ENCODE peak calls at places on chromosomes 13 and 19, in ten cellular contexts. B is psoas muscle; R is thyroid gland; E is right cardiac atrium; K is IMR-90; A is colonic mucosa; S is aorta; W is CD4-positive, CD25-positive, alpha-beta regulatory T cell; L is mammary epithelial cell; N is lower lobe of right lung. U is an unnamed sample. For H3K27me3, the result is how much of the 10 kb centered on the place peaks cover.

GRCh38 chr13:29411493-29411892 is 184.0 kb downstream of the SLC7A1 start:
- DNase-seq in W (no peak), S (no peak), N (no peak), R (no peak), B (no peak), A (no peak), E (no peak), K (no peak), L (no peak), U (no peak)

GRCh38 chr13:30848332-30849027 is 57.6 kb upstream of the MEDAG start:
- DNase-seq in B (no peak), W (no peak), L (no peak), S (no peak), K (no peak), N (no peak), R (no peak), E (no peak), A (no peak), U (no peak)

GRCh38 chr13:30572859-30573275 is 44.9 kb upstream of the USPL1 start:
- DNase-seq in R (no peak), A (no peak), S (no peak), E (no peak), L (peak), W (no peak), N (no peak), B (no peak), K (peak), U (no peak)

GRCh38 chr13:114149774-114150740 is 17.6 kb upstream of the RASA3 start:
- DNase-seq in L (no peak), R (no peak), E (no peak), S (no peak), N (no peak), B (no peak), A (no peak), K (no peak), W (no peak), U (peak)

GRCh38 chr19:14404322-14404721 is 14.8 kb downstream of the DDX39A start:
- DNase-seq in S (no peak), L (no peak), N (no peak), A (no peak), E (no peak), B (no peak), K (no peak), W (no peak), R (peak), U (no peak)

GRCh38 chr13:31846182-31846938 is 107.0 kb downstream of the RXFP2 start:
- DNase-seq in S (peak), E (peak), R (peak), L (peak), K (peak), A (peak), W (peak), N (peak), B (peak), U (peak)

GRCh38 chr19:45953676-45954075 is 20.0 kb downstream of the NOVA2 start:
- DNase-seq in L (peak), A (no peak), S (no peak), N (no peak), R (no peak), B (no peak), E (no peak), K (no peak), W (no peak), U (no peak)

GRCh38 chr19:38669532-38669931 is 22.1 kb downstream of the ACTN4 start:
- DNase-seq in W (no peak), B (no peak), A (no peak), K (no peak), L (no peak), S (no peak), R (no peak), N (no peak), E (peak), U (no peak)

GRCh38 chr13:26589754-26590153 is 32.3 kb downstream of the WASF3 start:
- DNase-seq in A (no peak), R (peak), S (no peak), W (no peak), B (no peak), L (no peak), E (peak), K (peak), N (no peak), U (no peak)

GRCh38 chr13:82947121-82948077 is 934.9 kb downstream of the SLITRK1 start:
- DNase-seq in A (no peak), R (no peak), W (no peak), B (no peak), E (no peak), N (no peak), S (no peak), L (peak), K (peak), U (no peak)

GRCh38 chr13:110197041-110197440 is 109.9 kb downstream of the COL4A1 start:
- DNase-seq in N (no peak), L (no peak), R (no peak), B (no peak), E (no peak), K (peak), A (no peak), S (no peak), W (no peak), U (no peak)

GRCh38 chr13:28463481-28463880 is 31.4 kb downstream of the FLT1 start:
- DNase-seq in N (no peak), K (peak), A (no peak), L (no peak), W (no peak), R (no peak), E (no peak), B (no peak), S (no peak), U (no peak)

GRCh38 chr13:29786698-29787097 is 63.7 kb downstream of the UBL3 start:
- DNase-seq in N (no peak), A (no peak), R (no peak), K (no peak), S (no peak), W (no peak), E (no peak), B (no peak), L (no peak), U (no peak)

GRCh38 chr13:112106467-112107141 is 39.7 kb downstream of the SOX1 start:
- DNase-seq in W (no peak), N (no peak), E (no peak), S (peak), B (no peak), K (no peak), A (no peak), L (no peak), R (peak), U (peak)

GRCh38 chr13:91572944-91573535 is 174.6 kb downstream of the GPC5 start:
- DNase-seq in A (no peak), B (no peak), K (peak), N (no peak), L (no peak), S (no peak), E (no peak), R (no peak), W (no peak), U (no peak)

GRCh38 chr13:90365130-90365529 is 982.4 kb upstream of the MIR17HG start:
- DNase-seq in K (no peak), R (no peak), B (no peak), A (no peak), W (no peak), L (peak), E (no peak), S (no peak), N (no peak), U (no peak)

GRCh38 chr13:47230155-47230554 is 333.3 kb upstream of the HTR2A start:
- DNase-seq in A (no peak), N (no peak), W (no peak), L (no peak), E (no peak), S (no peak), K (no peak), B (no peak), R (no peak), U (no peak)

GRCh38 chr13:31968473-31968872 is 63.1 kb upstream of the FRY start:
- DNase-seq in K (no peak), N (no peak), B (no peak), L (no peak), W (no peak), A (peak), R (no peak), S (no peak), E (no peak), U (no peak)

GRCh38 chr19:43439183-43440063 is 24.7 kb downstream of the TEX101 start:
- DNase-seq in A (no peak), S (no peak), B (no peak), E (peak), W (peak), R (no peak), K (no peak), L (peak), N (no peak), U (no peak)

GRCh38 chr13:109323338-109323737 is 463.0 kb downstream of the IRS2 start:
- DNase-seq in W (no peak), R (no peak), L (no peak), N (no peak), S (no peak), A (no peak), B (no peak), K (no peak), E (no peak), U (no peak)

GRCh38 chr13:36251528-36251927 is 37.2 kb upstream of the SOHLH2 start:
- DNase-seq in W (no peak), B (no peak), K (no peak), N (no peak), R (no peak), E (no peak), A (no peak), L (no peak), S (no peak), U (no peak)

GRCh38 chr13:44068737-44069136 is 189.0 kb downstream of the LACC1 start:
- DNase-seq in S (no peak), K (peak), N (no peak), A (no peak), W (no peak), L (peak), E (no peak), R (no peak), B (no peak), U (no peak)

GRCh38 chr19:1045247-1045603 is 5.3 kb downstream of the ABCA7 start:
- DNase-seq in S (no peak), B (peak), A (peak), R (no peak), K (no peak), L (peak), E (no peak), W (peak), N (no peak), U (no peak)

GRCh38 chr13:72677431-72677830 is 50.0 kb downstream of the MZT1 start:
- DNase-seq in S (no peak), K (no peak), N (no peak), W (no peak), A (no peak), B (no peak), R (no peak), E (no peak), L (no peak), U (no peak)

GRCh38 chr19:17214531-17215124 is 529 bp upstream of the USE1 start:
- DNase-seq in S (no peak), B (no peak), L (no peak), W (no peak), A (no peak), R (no peak), E (peak), K (no peak), N (no peak), U (no peak)
- H3K27me3 ChIP-seq in S (under half), B (under half), L (under half), W (under half), A (under half), R (under half), E (under half), K (under half), N (under half), U (under half)

DNA sequence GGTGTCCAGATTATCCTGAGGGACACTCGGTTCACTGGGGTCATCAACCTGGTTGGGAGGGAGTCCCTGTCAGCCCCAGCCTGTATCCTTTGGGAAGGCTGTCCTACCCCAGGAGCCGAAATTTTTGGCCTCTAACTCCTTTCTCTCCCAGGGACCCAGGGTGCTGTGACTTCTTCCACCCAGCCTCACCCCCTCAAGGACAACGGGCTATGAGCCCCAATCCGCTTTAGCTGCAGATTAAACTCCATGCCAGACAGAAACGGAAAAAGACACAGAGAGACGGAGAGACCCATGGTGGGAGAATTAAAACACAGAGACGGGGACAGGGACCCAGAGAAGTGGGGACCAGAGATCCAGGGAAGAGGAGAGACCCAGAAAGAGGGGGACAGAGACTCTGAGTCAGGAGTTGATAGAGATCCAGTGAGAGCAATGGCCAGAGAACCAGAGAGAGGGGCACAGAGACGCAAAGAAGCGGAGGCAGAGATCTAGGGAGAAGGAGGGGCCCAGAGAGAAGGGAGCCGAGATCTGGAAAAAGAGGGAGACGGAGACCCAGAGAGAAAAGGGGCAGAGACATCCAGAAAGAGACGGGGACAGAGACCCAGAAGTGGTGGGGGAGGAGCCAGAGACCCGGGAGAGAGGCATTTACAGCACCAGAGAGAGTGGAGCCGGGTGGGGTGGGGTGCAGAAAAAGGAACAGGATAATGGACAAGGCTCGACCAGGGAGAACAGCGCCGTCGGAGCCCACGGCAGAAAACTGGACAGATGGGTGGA is 703 bp downstream of the SLC17A7 start:
- DNase-seq in N (no peak), L (no peak), A (no peak), W (no peak), K (no peak), E (no peak), S (no peak), R (no peak), B (no peak), U (no peak)
- H3K4me3 ChIP-seq in N (peak), L (no peak), A (no peak), W (no peak), K (no peak), E (peak), S (no peak), R (no peak), B (peak), U (peak)

GRCh38 chr19:3296446-3296845 is 69.9 kb upstream of the NFIC start:
- DNase-seq in S (no peak), K (no peak), E (no peak), L (no peak), R (no peak), N (no peak), W (no peak), A (no peak), B (no peak), U (no peak)

GRCh38 chr19:3293560-3293959 is 69.1 kb downstream of the CELF5 start:
- DNase-seq in R (no peak), E (no peak), K (no peak), A (no peak), B (no peak), L (no peak), S (no peak), N (no peak), W (no peak), U (no peak)

GRCh38 chr19:3295581-3295980 is 70.8 kb upstream of the NFIC start:
- DNase-seq in L (no peak), S (no peak), K (no peak), N (no peak), R (no peak), E (no peak), W (no peak), B (no peak), A (no peak), U (no peak)

GRCh38 chr19:3294080-3294850 is 69.8 kb downstream of the CELF5 start:
- DNase-seq in B (no peak), R (no peak), L (no peak), S (no peak), A (no peak), N (no peak), W (no peak), K (no peak), E (no peak), U (no peak)

GRCh38 chr19:3296034-3296433 is 70.3 kb upstream of the NFIC start:
- DNase-seq in E (no peak), N (no peak), K (no peak), L (no peak), B (no peak), S (no peak), W (no peak), A (no peak), R (no peak), U (no peak)
- H3K27me3 ChIP-seq in E (under half), N (under half), K (under half), L (under half), B (under half), S (under half), W (under half), A (under half), R (under half), U (under half)

GRCh38 chr13:21971662-21972635 is 301.1 kb downstream of the FGF9 start:
- DNase-seq in K (peak), L (no peak), E (peak), S (no peak), W (no peak), R (no peak), A (no peak), N (no peak), B (no peak), U (no peak)

GRCh38 chr13:21973437-21974125 is 302.7 kb downstream of the FGF9 start:
- DNase-seq in L (no peak), E (no peak), B (no peak), K (no peak), N (no peak), A (no peak), R (no peak), W (no peak), S (peak), U (no peak)

GRCh38 chr13:21967871-21968270 is 297.0 kb downstream of the FGF9 start:
- DNase-seq in L (no peak), W (no peak), K (peak), B (no peak), N (no peak), E (no peak), R (no peak), S (no peak), A (no peak), U (no peak)

GRCh38 chr13:21970172-21970571 is 299.3 kb downstream of the FGF9 start:
- DNase-seq in R (no peak), K (no peak), L (no peak), A (no peak), N (no peak), B (no peak), E (peak), S (peak), W (no peak), U (no peak)

DNA sequence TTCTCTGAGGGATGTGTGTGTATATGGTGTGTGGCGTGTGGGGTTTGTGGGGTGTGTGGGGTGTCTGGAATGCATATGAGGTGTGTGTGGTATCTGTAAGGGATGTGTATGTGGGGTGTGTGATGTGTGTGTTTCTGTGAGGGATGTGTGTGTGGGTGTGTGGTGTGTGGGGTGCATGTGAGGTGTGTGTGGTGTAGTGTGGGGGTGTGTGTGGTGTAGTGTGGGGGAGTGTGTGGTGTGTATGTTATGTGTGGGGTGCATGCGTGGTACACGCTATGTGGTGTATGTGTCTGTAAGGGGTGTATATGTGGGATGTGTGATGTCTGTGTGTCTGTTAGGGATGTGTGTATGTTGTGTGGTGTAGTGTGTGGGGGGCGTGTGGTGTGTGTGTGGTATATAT is 300.0 kb downstream of the FGF9 start:
- DNase-seq in L (no peak), K (no peak), S (no peak), B (no peak), A (no peak), E (no peak), R (no peak), W (no peak), N (no peak), U (no peak)
- H3K4me3 ChIP-seq in L (no peak), K (no peak), S (no peak), B (no peak), A (no peak), E (no peak), R (no peak), W (no peak), N (no peak), U (no peak)

GRCh38 chr19:50667177-50667758 is 18.0 kb downstream of the C19orf81 start:
- DNase-seq in S (no peak), N (no peak), A (no peak), L (no peak), K (no peak), B (no peak), R (no peak), E (no peak), W (no peak), U (no peak)

GRCh38 chr19:50668416-50669318 is 19.4 kb downstream of the C19orf81 start:
- DNase-seq in E (peak), R (no peak), N (no peak), A (no peak), L (no peak), K (no peak), S (no peak), W (no peak), B (no peak), U (no peak)

GRCh38 chr19:50666346-50667176 is 17.3 kb downstream of the C19orf81 start:
- DNase-seq in R (no peak), W (no peak), B (no peak), L (no peak), S (no peak), N (no peak), E (no peak), A (no peak), K (no peak), U (no peak)

GRCh38 chr19:50669319-50670101 is 20.3 kb downstream of the C19orf81 start:
- DNase-seq in A (peak), S (no peak), W (peak), L (no peak), E (no peak), N (no peak), B (no peak), R (no peak), K (peak), U (no peak)

GRCh38 chr19:50667759-50668231 is 18.6 kb downstream of the C19orf81 start:
- DNase-seq in S (no peak), A (no peak), W (no peak), B (no peak), E (no peak), N (no peak), R (no peak), K (no peak), L (no peak), U (peak)
- H3K27me3 ChIP-seq in S (under half), A (under half), W (under half), B (under half), E (under half), N (half or more), R (under half), K (half or more), L (under half), U (under half)

DNA sequence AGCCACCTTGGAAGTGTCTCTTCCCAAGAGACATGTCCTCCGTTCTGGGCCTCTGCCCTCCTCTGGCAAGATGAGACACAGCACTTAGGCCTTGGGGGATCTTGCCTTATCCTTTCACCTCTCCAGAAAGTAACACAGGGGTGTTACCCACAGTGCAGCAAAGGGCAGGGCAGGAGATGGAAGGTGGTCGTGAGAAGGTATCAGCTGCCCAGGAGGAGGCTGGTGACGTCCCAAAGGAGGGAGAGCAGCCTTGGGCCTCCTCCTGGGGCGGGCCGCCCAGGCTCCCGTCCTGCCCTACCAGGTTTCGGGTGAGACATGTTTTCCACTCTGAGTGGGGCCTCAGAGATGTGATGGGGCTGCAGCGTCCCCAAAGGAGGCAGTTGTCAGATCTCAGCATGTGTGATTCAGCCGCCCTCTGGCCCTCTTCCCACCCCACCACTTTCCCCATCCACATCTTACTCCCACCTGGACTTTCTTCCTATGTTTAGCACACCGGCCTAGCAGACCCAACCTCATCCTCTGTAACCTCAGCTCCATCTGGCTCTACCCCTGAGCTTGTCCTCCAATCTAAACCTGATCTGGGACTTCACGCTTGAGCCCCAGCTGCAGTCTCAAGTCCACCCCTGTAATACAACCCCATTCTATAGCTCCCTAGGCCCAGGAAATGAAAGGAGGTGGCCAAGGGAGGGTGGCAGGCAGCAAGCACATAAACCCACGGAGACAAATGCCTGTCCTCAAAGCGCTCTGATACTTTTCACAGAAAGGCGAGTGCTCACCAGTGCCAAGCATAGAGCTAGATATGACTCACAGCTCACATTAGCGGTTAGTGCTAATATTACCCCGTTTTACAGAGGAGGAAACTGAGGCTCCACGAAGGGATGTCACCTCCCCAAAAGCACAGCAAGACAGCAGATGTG is 9.3 kb downstream of the POU2F2 start:
- DNase-seq in K (no peak), L (no peak), E (no peak), R (no peak), N (no peak), A (no peak), S (no peak), B (no peak), W (peak), U (no peak)
- H3K4me3 ChIP-seq in K (no peak), L (no peak), E (no peak), R (no peak), N (no peak), A (no peak), S (no peak), B (no peak), W (peak), U (no peak)

U was measured in dorsolateral prefrontal cortex.